ENCODE peak calls at places on chromosome 7, in five cellular contexts. H, N, G, W and Z are unnamed samples.

GRCh38 chr7:44375236-44375699 is 49.9 kb upstream of the CAMK2B start:
- DNase-seq in H (no peak), N (no peak), G (no peak), W (no peak), Z (no peak)

GRCh38 chr7:81740403-81740802 is 29.4 kb downstream of the HGF start:
- DNase-seq in H (no peak), N (no peak), G (no peak), W (no peak), Z (no peak)

GRCh38 chr7:44289341-44290249 is 35.8 kb downstream of the CAMK2B start:
- DNase-seq in H (peak; percentile 32), N (peak; percentile 19), G (no peak), W (no peak), Z (no peak)

GRCh38 chr7:17142831-17143541 is 155.5 kb upstream of the AHR start:
- DNase-seq in H (no peak), N (no peak), G (no peak), W (no peak), Z (no peak)

GRCh38 chr7:143129051-143129450 is 2.8 kb upstream of the PIP start:
- DNase-seq in H (no peak), N (no peak), G (no peak), W (no peak), Z (no peak)

GRCh38 chr7:84975586-84976185 is 211.2 kb downstream of the SEMA3D start:
- DNase-seq in H (no peak), N (no peak), G (no peak), W (no peak), Z (no peak)

GRCh38 chr7:70356975-70357374 is 758.7 kb downstream of the AUTS2 start:
- DNase-seq in H (no peak), N (no peak), G (no peak), W (no peak), Z (no peak)

GRCh38 chr7:93147358-93147757 is 827 bp downstream of the SAMD9L start:
- DNase-seq in H (no peak), N (peak; percentile 16), G (peak; percentile 60), W (peak; percentile 57), Z (peak; percentile 9)

GRCh38 chr7:140317597-140317996 is 80.7 kb downstream of the SLC37A3 start:
- DNase-seq in H (no peak), N (no peak), G (no peak), W (no peak), Z (no peak)

GRCh38 chr7:38368191-38368605 is 94.8 kb upstream of the TARP start:
- DNase-seq in H (peak; percentile 83), N (no peak), G (peak; percentile 74), W (peak; percentile 79), Z (peak; percentile 71)

DNA sequence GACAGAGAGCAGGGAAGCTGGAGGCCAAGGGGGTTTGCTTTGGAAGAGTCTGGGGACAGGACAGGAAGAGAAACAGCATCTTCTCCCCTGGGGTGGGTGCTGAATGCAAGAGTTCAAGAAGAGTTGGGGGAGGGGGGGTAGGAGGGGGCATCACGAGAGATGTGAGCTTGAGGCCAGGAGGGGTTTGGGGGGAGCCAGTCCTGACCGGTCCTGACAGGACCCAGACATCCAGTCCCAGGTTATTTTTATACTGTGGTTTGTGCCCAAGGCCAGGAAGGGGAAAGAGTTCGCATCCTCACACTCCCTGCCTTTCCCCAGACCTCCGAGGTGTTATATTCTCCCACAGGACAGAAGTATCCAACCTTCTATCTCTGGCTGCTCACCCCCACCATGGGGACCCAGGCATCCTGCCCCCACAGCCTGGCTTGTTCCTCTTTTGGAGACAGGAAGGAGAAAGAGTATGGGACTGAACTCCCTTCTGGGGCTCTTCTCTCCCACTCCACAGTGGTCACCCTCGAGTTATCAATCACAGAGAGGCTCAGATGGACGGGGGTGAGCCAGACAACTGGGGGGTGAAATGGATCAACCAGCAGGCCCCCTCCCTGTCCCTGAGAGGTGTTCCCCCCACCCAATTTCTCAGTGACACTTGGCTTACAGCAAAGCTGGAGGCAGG is 2.8 kb downstream of the TSC22D4 start:
- DNase-seq in H (no peak), N (no peak), G (peak; percentile 32), W (no peak), Z (no peak)
- H3K4me1 ChIP-seq in H (peaks cover 52% of the 10 kb centered on the region), N (peaks cover 24% of the 10 kb centered on the region), G (peaks cover 39% of the 10 kb centered on the region), W (peaks cover 20% of the 10 kb centered on the region), Z (peaks cover 52% of the 10 kb centered on the region)

GRCh38 chr7:157612664-157613561 is 276.1 kb downstream of the DNAJB6 start:
- DNase-seq in H (no peak), N (no peak), G (no peak), W (peak; percentile 29), Z (peak; percentile 70)
- H3K4me3 ChIP-seq in H (peak overlapping the region; percentile 56), N (peak overlapping the region; percentile 21), G (no peak overlapping the region), W (peak overlapping the region; percentile 45), Z (peak overlapping the region; percentile 71)

DNA sequence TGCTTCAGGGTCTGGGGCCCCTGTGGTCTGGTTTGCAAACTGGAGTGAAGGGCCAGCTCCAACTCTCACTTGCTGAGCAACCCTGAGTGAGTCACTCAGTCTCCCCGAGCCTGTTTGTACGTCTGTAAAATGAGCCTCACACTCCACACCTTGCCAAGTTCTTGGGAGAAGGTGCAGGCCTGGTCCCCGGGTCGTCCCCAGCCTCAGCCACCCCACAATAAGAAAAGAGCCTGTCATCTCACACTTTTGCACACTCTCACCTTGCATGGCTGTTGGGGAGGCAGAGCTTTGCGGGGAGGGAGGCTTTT is 5.2 kb downstream of the GRIFIN start:
- DNase-seq in H (no peak), N (no peak), G (no peak), W (no peak), Z (no peak)
- H3K27ac ChIP-seq in H (no peak overlapping the region), N (peak overlapping the region; percentile 12), G (no peak overlapping the region), W (no peak overlapping the region), Z (no peak overlapping the region)

DNA sequence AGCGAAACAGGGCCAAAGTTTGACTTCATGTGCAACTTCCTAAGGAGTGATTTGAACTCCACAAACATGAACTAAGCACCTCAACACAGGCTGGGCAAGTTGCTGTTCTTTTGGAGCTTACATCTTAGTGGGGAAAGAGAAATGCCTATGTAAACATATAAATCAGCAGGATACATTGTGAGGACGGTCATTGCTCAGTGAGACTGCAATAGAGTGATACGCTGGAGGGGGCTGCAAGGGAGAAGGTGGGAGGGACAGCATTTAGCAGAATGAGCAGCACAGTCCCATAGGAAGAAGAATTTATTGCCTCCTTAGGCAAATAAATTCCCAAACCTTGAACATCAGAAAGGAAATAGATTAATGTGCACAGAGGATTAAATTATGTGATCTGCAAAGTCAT is 90.0 kb downstream of the EGFR start:
- DNase-seq in H (no peak), N (no peak), G (no peak), W (no peak), Z (no peak)
- H3K4me1 ChIP-seq in H (peaks cover 48% of the 10 kb centered on the region), N (peaks cover 9% of the 10 kb centered on the region), G (no peaks in the 10 kb centered on the region), W (no peaks in the 10 kb centered on the region), Z (no peaks in the 10 kb centered on the region)

DNA sequence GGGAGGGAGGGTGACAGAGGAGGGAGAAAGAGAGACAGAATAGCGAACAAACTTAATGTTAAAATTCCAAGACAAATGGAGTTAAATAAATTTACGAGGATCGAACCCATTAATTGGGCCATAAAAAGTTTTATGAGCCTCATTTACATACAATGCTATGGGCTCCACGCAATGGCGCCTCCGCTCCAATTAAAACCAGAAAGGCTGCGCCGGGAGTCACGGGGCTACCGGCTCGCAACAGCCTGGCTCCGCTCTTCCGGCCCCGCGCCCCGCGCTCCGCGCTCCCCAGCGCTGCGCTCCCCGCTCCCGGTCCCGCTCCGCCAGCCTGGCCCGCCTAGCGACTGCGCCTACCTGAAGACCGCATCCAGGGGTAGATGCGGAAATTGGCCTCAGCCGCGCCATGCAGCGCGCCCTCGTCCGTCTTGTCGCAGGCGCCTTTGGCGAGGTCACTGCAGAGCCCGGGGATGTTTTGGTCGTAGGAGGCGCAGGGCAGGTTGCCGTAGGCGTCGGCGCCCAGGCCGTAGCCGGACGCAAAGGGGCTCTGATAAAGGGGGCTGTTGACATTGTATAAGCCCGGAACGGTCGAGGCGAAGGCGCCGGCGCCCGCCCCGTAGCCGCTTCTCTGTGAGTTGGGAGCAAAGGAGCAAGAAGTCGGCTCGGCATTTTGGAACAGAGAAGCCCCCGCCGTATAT is 513 bp downstream of the HOXA7 start:
- DNase-seq in H (no peak), N (peak; percentile 54), G (peak; percentile 65), W (peak; percentile 70), Z (no peak)
- H3K4me3 ChIP-seq in H (peak overlapping the region; percentile 60), N (peak overlapping the region; percentile 59), G (peak overlapping the region; percentile 69), W (peak overlapping the region; percentile 49), Z (no peak overlapping the region)